ENCODE peak calls at places on chromosomes 5 and 9, in five cellular contexts. E is AG09309, A is LNCaP clone FGC, W is H1, L is BJ. T is an unnamed sample.

GRCh38 chr9:79700607-79701330 is 129.0 kb downstream of the TLE4 start:
- DNase-seq in E (no peak), A (no peak), W (no peak), L (no peak), T (no peak)

GRCh38 chr5:159891371-159891770 is 24.9 kb upstream of the ADRA1B start:
- DNase-seq in E (no peak), A (no peak), W (no peak), L (no peak), T (no peak)

GRCh38 chr5:143074414-143074996 is 304.3 kb downstream of the ARHGAP26 start:
- DNase-seq in E (no peak), A (no peak), W (no peak), L (no peak), T (no peak)

GRCh38 chr5:174589011-174589410 is 135.4 kb upstream of the MSX2 start:
- DNase-seq in E (no peak), A (no peak), W (no peak), L (no peak), T (no peak)

GRCh38 chr5:95148453-95148852 is 136.4 kb downstream of the MCTP1 start:
- DNase-seq in E (no peak), A (no peak), W (no peak), L (no peak), T (no peak)

GRCh38 chr5:131610198-131611063 is 24.6 kb downstream of the RAPGEF6 start:
- DNase-seq in E (no peak), A (no peak), W (no peak), L (no peak), T (peak)

GRCh38 chr5:178385472-178385853 is 152.9 kb upstream of the PHYKPL start:
- DNase-seq in E (no peak), A (no peak), W (no peak), L (no peak), T (no peak)

GRCh38 chr5:171336486-171337206 is 27.6 kb downstream of the TLX3 start:
- DNase-seq in E (peak), A (peak), W (no peak), L (no peak), T (peak)

GRCh38 chr5:95859327-95860060 is 37.0 kb upstream of the GLRX start:
- DNase-seq in E (no peak), A (no peak), W (no peak), L (no peak), T (no peak)

GRCh38 chr5:150302301-150303069 is at the start of gene ARSI:
- DNase-seq in E (peak), A (no peak), W (no peak), L (no peak), T (no peak)

GRCh38 chr9:127706836-127707241 is at the start of gene CFAP157:
- DNase-seq in E (no peak), A (no peak), W (no peak), L (no peak), T (no peak)

GRCh38 chr5:172640822-172641358 is at the start of gene NEURL1B:
- DNase-seq in E (no peak), A (peak), W (no peak), L (no peak), T (no peak)
- H3K4me3 ChIP-seq in E (peak), A (peak), W (peak), L (peak), T (peak)

DNA sequence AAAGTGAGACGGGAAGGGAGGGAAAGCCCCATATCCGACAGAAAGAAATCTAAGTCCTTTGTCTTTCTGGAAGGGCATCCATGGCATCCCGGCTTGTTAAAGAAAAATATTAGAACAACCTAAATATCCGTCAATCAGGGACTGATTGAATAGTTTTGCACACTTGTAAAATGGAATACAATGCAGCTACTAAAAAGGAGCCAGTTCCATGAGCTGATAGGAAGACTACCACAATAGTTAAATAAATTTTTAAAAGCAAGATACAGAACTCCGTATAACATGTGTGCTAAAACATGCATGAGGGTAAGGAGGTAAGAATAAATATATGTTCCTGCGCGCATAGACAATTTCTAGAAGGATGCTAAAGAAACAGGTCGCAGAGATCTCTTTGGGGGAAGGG is 12.8 kb upstream of the GNPDA1 start:
- DNase-seq in E (no peak), A (no peak), W (no peak), L (no peak), T (no peak)
- H3K4me3 ChIP-seq in E (no peak), A (no peak), W (no peak), L (no peak), T (peak)

DNA sequence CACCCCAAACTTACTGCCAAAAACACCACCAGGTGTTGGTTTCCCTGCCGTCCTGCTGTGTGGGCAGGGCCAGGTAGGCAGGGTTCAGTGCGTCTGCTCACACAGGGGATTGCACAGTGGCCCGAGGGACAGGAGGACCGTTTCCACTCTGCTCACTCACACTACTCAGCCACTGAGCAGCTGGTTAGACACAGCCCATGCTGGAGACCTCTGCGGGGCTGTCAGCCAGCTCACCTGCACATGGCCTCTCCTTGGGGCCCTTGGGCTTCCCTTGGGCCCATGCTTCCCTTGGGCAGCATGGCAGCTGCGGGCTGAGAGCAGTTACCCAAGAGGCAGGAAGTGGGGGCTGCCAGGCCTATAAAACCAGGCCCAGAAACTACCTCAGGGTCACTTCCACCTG is 79.0 kb downstream of the SYK start:
- DNase-seq in E (no peak), A (no peak), W (no peak), L (no peak), T (no peak)
- H3K4me3 ChIP-seq in E (no peak), A (no peak), W (no peak), L (no peak), T (no peak)

DNA sequence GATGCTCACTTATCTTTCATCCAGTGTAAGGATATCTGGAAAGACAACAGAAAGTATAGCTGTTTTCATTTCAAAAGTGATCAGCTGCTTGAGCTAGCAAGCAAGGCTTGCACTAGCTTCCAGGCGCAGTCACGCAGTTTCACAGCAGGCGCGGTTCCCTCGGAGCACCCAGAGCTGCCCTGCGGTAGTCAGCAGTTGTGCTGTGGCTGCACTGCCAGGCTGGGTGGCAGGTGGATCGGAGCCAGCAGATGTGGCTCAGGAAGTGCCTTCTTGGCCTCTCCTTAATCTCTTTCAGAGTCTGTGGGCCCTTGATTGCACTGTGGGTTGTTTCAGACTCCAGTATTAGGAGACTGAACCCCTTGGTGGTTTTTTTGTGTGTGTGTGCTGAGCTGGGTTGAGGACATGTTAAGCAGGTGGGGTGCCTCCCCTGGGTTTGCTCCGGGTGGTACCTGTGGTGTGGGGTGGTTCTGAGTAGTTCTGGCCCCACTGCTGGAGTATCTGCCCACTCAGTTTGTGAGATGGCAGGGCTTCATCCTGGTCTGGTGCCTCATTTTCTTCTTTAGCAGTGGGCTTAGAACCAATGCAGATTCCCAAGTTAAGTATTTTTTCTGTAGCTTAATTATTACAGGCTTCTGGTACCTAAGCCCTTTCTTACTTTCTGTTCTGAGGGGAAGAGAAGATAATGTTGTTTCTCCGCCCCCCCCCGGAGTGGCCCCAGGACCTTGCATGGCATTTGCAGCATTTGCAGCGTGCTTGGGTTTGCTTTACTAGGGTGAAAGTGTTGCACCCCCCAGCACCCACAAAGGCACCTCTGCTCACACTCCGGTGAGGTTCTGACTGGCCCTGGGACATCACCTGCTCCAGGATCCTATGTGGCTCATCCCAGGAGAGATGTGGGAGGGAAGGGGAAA is 16.4 kb downstream of the TENT4A start:
- DNase-seq in E (no peak), A (no peak), W (no peak), L (no peak), T (no peak)
- H3K4me3 ChIP-seq in E (no peak), A (no peak), W (no peak), L (no peak), T (no peak)

T was measured in skeletal muscle cell.